ENCODE peak calls at places on chromosomes 6 and 20, in six cellular contexts. One of them, this sample, is unnamed.

GRCh38 chr6:136922680-136922996 is 537 bp downstream of the SLC35D3 start:
- DNase-seq in endothelial cell: no peak
- DNase-seq in epithelial cell of esophagus: peak
- DNase-seq in IMR-90: no peak
- DNase-seq in CD8-positive, alpha-beta T cell: no peak
- DNase-seq in ascending aorta: no peak
- DNase-seq in this sample: peak

GRCh38 chr6:89037156-89037900 is 43.2 kb upstream of the PNRC1 start:
- DNase-seq in ascending aorta: peak
- DNase-seq in IMR-90: no peak
- DNase-seq in endothelial cell: no peak
- DNase-seq in CD8-positive, alpha-beta T cell: no peak
- DNase-seq in epithelial cell of esophagus: peak
- DNase-seq in this sample: no peak

GRCh38 chr6:9140861-9141534 is 705.7 kb upstream of the SLC35B3 start:
- DNase-seq in IMR-90: peak
- DNase-seq in endothelial cell: no peak
- DNase-seq in epithelial cell of esophagus: peak
- DNase-seq in ascending aorta: no peak
- DNase-seq in CD8-positive, alpha-beta T cell: no peak
- DNase-seq in this sample: no peak

GRCh38 chr6:18263561-18264337 is 581 bp downstream of the DEK start:
- DNase-seq in IMR-90: no peak
- DNase-seq in CD8-positive, alpha-beta T cell: no peak
- DNase-seq in epithelial cell of esophagus: peak
- DNase-seq in endothelial cell: peak
- DNase-seq in ascending aorta: peak
- DNase-seq in this sample: no peak

GRCh38 chr6:46203388-46203787 is 32.6 kb upstream of the ENPP5 start:
- DNase-seq in endothelial cell: no peak
- DNase-seq in epithelial cell of esophagus: no peak
- DNase-seq in ascending aorta: no peak
- DNase-seq in IMR-90: no peak
- DNase-seq in CD8-positive, alpha-beta T cell: no peak
- DNase-seq in this sample: no peak

GRCh38 chr20:51457281-51457932 is 85.1 kb downstream of the NFATC2 start:
- DNase-seq in epithelial cell of esophagus: peak
- DNase-seq in CD8-positive, alpha-beta T cell: no peak
- DNase-seq in IMR-90: peak
- DNase-seq in ascending aorta: no peak
- DNase-seq in endothelial cell: no peak
- DNase-seq in this sample: no peak

GRCh38 chr6:121652726-121653623 is 217.5 kb downstream of the GJA1 start:
- DNase-seq in CD8-positive, alpha-beta T cell: no peak
- DNase-seq in ascending aorta: peak
- DNase-seq in epithelial cell of esophagus: peak
- DNase-seq in IMR-90: peak
- DNase-seq in endothelial cell: no peak
- DNase-seq in this sample: no peak

GRCh38 chr6:8245736-8246135 is 143.4 kb upstream of the EEF1E1 start:
- DNase-seq in CD8-positive, alpha-beta T cell: no peak
- DNase-seq in epithelial cell of esophagus: no peak
- DNase-seq in IMR-90: no peak
- DNase-seq in endothelial cell: no peak
- DNase-seq in ascending aorta: no peak
- DNase-seq in this sample: no peak

GRCh38 chr6:28977351-28978136 is 27.6 kb downstream of the ZNF311 start:
- DNase-seq in CD8-positive, alpha-beta T cell: no peak
- DNase-seq in epithelial cell of esophagus: peak
- DNase-seq in ascending aorta: no peak
- DNase-seq in IMR-90: peak
- DNase-seq in endothelial cell: no peak
- DNase-seq in this sample: no peak

GRCh38 chr6:167400482-167401138 is 75.7 kb downstream of the TTLL2 start:
- DNase-seq in endothelial cell: peak
- DNase-seq in CD8-positive, alpha-beta T cell: no peak
- DNase-seq in IMR-90: no peak
- DNase-seq in ascending aorta: no peak
- DNase-seq in epithelial cell of esophagus: no peak
- DNase-seq in this sample: no peak

GRCh38 chr6:3119040-3119723 is 671 bp downstream of the BPHL start:
- DNase-seq in endothelial cell: no peak
- DNase-seq in epithelial cell of esophagus: peak
- DNase-seq in ascending aorta: no peak
- DNase-seq in IMR-90: peak
- DNase-seq in CD8-positive, alpha-beta T cell: no peak
- DNase-seq in this sample: no peak

GRCh38 chr6:20427856-20428255 is 26.2 kb downstream of the E2F3 start:
- DNase-seq in epithelial cell of esophagus: no peak
- DNase-seq in ascending aorta: no peak
- DNase-seq in endothelial cell: no peak
- DNase-seq in IMR-90: no peak
- DNase-seq in CD8-positive, alpha-beta T cell: no peak
- DNase-seq in this sample: no peak

GRCh38 chr6:4139272-4139671 is 3.9 kb upstream of the ECI2 start:
- DNase-seq in epithelial cell of esophagus: peak
- DNase-seq in CD8-positive, alpha-beta T cell: no peak
- DNase-seq in endothelial cell: no peak
- DNase-seq in ascending aorta: no peak
- DNase-seq in IMR-90: no peak
- DNase-seq in this sample: no peak

GRCh38 chr6:16758163-16758975 is 2.9 kb downstream of the ATXN1 start:
- DNase-seq in IMR-90: no peak
- DNase-seq in CD8-positive, alpha-beta T cell: no peak
- DNase-seq in epithelial cell of esophagus: no peak
- DNase-seq in ascending aorta: no peak
- DNase-seq in endothelial cell: peak
- DNase-seq in this sample: no peak

GRCh38 chr6:56101141-56101553 is 146.2 kb downstream of the COL21A1 start:
- DNase-seq in CD8-positive, alpha-beta T cell: no peak
- DNase-seq in ascending aorta: no peak
- DNase-seq in endothelial cell: no peak
- DNase-seq in IMR-90: peak
- DNase-seq in epithelial cell of esophagus: peak
- DNase-seq in this sample: no peak

GRCh38 chr20:53677447-53678314 is 84.0 kb upstream of the ZNF217 start:
- DNase-seq in epithelial cell of esophagus: no peak
- DNase-seq in ascending aorta: peak
- DNase-seq in IMR-90: peak
- DNase-seq in CD8-positive, alpha-beta T cell: no peak
- DNase-seq in endothelial cell: peak
- DNase-seq in this sample: peak

GRCh38 chr6:117270121-117270959 is 5.0 kb downstream of the VGLL2 start:
- DNase-seq in IMR-90: no peak
- DNase-seq in epithelial cell of esophagus: peak
- DNase-seq in ascending aorta: no peak
- DNase-seq in CD8-positive, alpha-beta T cell: no peak
- DNase-seq in endothelial cell: peak
- DNase-seq in this sample: no peak

GRCh38 chr20:61903575-61904340 is 161.9 kb downstream of the TAF4 start:
- DNase-seq in CD8-positive, alpha-beta T cell: no peak
- DNase-seq in endothelial cell: no peak
- DNase-seq in epithelial cell of esophagus: no peak
- DNase-seq in IMR-90: no peak
- DNase-seq in ascending aorta: no peak
- DNase-seq in this sample: no peak

GRCh38 chr6:41191569-41191968 is 9.4 kb downstream of the TREML2 start:
- DNase-seq in CD8-positive, alpha-beta T cell: no peak
- DNase-seq in endothelial cell: peak
- DNase-seq in IMR-90: no peak
- DNase-seq in ascending aorta: no peak
- DNase-seq in epithelial cell of esophagus: peak
- DNase-seq in this sample: peak

GRCh38 chr6:5457983-5458683 is 196.8 kb downstream of the FARS2 start:
- DNase-seq in endothelial cell: no peak
- DNase-seq in epithelial cell of esophagus: peak
- DNase-seq in ascending aorta: no peak
- DNase-seq in CD8-positive, alpha-beta T cell: no peak
- DNase-seq in IMR-90: no peak
- DNase-seq in this sample: no peak

GRCh38 chr6:47242483-47243386 is 67.0 kb downstream of the TNFRSF21 start:
- DNase-seq in IMR-90: peak
- DNase-seq in epithelial cell of esophagus: peak
- DNase-seq in ascending aorta: peak
- DNase-seq in CD8-positive, alpha-beta T cell: peak
- DNase-seq in endothelial cell: peak
- DNase-seq in this sample: no peak

GRCh38 chr20:36988494-36988966 is 37.0 kb upstream of the SAMHD1 start:
- DNase-seq in endothelial cell: no peak
- DNase-seq in epithelial cell of esophagus: peak
- DNase-seq in ascending aorta: no peak
- DNase-seq in IMR-90: peak
- DNase-seq in CD8-positive, alpha-beta T cell: no peak
- DNase-seq in this sample: no peak

GRCh38 chr20:38962044-38962897 is at the start of gene DHX35:
- DNase-seq in epithelial cell of esophagus: peak
- DNase-seq in IMR-90: peak
- DNase-seq in endothelial cell: peak
- DNase-seq in CD8-positive, alpha-beta T cell: peak
- DNase-seq in ascending aorta: peak
- DNase-seq in this sample: peak
- TF ChIP-seq CTCF in epithelial cell of esophagus: peak
- TF ChIP-seq CTCF in IMR-90: peak
- TF ChIP-seq CTCF in endothelial cell: no peak
- TF ChIP-seq CTCF in CD8-positive, alpha-beta T cell: no peak
- TF ChIP-seq CTCF in ascending aorta: no peak
- TF ChIP-seq CTCF in this sample: peak

DNA sequence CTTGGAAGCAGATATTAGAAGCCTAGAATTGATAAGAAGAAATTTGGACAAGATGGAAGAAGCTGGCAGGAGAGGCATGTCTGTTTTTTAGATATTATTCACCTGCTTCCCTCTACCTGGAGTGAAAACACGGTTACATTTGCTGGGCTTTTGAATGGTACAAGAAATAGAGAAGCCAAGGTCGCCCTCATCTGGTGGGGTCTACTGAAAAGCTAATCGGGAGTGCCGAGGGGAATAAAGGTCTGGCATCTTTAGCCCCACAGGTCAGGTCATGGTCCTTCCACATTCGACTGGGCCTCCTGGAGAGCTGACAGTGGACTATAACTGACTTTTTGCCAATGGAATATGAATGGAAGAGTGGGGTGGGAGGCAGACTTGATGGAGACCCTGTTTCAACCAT is 4.6 kb upstream of the C2 start:
- DNase-seq in ascending aorta: no peak
- DNase-seq in IMR-90: no peak
- DNase-seq in CD8-positive, alpha-beta T cell: no peak
- DNase-seq in endothelial cell: no peak
- DNase-seq in epithelial cell of esophagus: no peak
- DNase-seq in this sample: no peak
- TF ChIP-seq CTCF in ascending aorta: no peak
- TF ChIP-seq CTCF in IMR-90: no peak
- TF ChIP-seq CTCF in CD8-positive, alpha-beta T cell: no peak
- TF ChIP-seq CTCF in endothelial cell: no peak
- TF ChIP-seq CTCF in epithelial cell of esophagus: no peak
- TF ChIP-seq CTCF in this sample: no peak

GRCh38 chr6:151441390-151442166 is 10.3 kb downstream of the RMND1 start:
- DNase-seq in CD8-positive, alpha-beta T cell: no peak
- DNase-seq in endothelial cell: no peak
- DNase-seq in IMR-90: no peak
- DNase-seq in ascending aorta: no peak
- DNase-seq in epithelial cell of esophagus: no peak
- DNase-seq in this sample: no peak

GRCh38 chr6:151440498-151440897 is 11.4 kb downstream of the RMND1 start:
- DNase-seq in IMR-90: no peak
- DNase-seq in CD8-positive, alpha-beta T cell: no peak
- DNase-seq in endothelial cell: no peak
- DNase-seq in epithelial cell of esophagus: no peak
- DNase-seq in ascending aorta: no peak
- DNase-seq in this sample: no peak

GRCh38 chr6:151443449-151443848 is 8.5 kb downstream of the RMND1 start:
- DNase-seq in endothelial cell: no peak
- DNase-seq in epithelial cell of esophagus: no peak
- DNase-seq in IMR-90: no peak
- DNase-seq in CD8-positive, alpha-beta T cell: no peak
- DNase-seq in ascending aorta: no peak
- DNase-seq in this sample: no peak

GRCh38 chr6:151442359-151442758 is 9.6 kb downstream of the RMND1 start:
- DNase-seq in ascending aorta: no peak
- DNase-seq in IMR-90: no peak
- DNase-seq in epithelial cell of esophagus: no peak
- DNase-seq in CD8-positive, alpha-beta T cell: no peak
- DNase-seq in endothelial cell: no peak
- DNase-seq in this sample: no peak

DNA sequence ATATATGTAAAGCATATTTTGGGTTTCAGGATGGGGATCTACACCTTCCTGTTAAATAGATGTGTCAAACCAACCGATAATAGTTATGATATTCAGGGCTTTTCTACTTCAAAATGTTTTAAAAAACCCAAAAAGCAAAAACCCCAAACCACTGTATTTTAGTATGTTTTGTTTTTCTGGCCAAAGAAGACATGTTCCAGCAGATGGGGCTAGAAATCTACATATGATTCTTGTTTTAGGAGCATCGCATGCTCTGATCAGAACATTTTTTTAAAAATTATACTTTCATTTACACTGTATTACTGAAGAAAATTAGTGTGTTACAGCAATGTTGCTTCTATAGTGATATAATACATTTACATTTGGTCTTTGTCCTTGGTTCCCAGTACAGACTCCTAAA is 11.0 kb downstream of the RMND1 start:
- DNase-seq in IMR-90: peak
- DNase-seq in epithelial cell of esophagus: peak
- DNase-seq in ascending aorta: no peak
- DNase-seq in CD8-positive, alpha-beta T cell: no peak
- DNase-seq in endothelial cell: no peak
- DNase-seq in this sample: no peak
- TF ChIP-seq CTCF in IMR-90: peak
- TF ChIP-seq CTCF in epithelial cell of esophagus: peak
- TF ChIP-seq CTCF in ascending aorta: no peak
- TF ChIP-seq CTCF in CD8-positive, alpha-beta T cell: peak
- TF ChIP-seq CTCF in endothelial cell: no peak
- TF ChIP-seq CTCF in this sample: peak

DNA sequence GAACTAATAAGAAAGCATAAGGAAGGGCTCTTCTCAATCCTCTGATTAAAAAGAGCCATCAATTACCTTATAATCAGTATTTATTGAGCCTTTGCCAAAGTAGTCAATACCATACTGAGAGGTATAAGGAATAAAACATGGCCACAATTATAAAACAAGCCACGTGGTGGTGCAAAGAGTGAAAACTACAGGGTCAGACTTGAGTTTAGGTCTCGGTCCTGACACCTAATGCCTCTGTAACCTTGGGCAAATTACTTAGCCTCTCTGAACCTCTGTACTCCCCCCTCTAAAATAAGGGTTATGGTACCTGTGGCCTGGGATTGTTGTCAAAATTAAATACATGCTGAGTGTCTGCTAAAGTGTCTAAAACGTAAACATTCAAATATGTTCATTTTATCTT is 11.8 kb downstream of the TRIM10 start:
- DNase-seq in epithelial cell of esophagus: no peak
- DNase-seq in ascending aorta: no peak
- DNase-seq in endothelial cell: no peak
- DNase-seq in CD8-positive, alpha-beta T cell: no peak
- DNase-seq in IMR-90: no peak
- DNase-seq in this sample: no peak
- TF ChIP-seq CTCF in epithelial cell of esophagus: no peak
- TF ChIP-seq CTCF in ascending aorta: no peak
- TF ChIP-seq CTCF in endothelial cell: no peak
- TF ChIP-seq CTCF in CD8-positive, alpha-beta T cell: no peak
- TF ChIP-seq CTCF in IMR-90: no peak
- TF ChIP-seq CTCF in this sample: no peak

This sample was measured in neural crest cell.